ENCODE peak calls at places on chromosome 21, in seven cellular contexts. V is upper lobe of right lung; Q is CD8-positive, alpha-beta T cell; K is pancreas; D is fibroblast of lung; W is colonic mucosa; E is uterus. S is an unnamed sample. For H3K27me3, the result is how much of the 10 kb centered on the place peaks cover.

GRCh38 chr21:25837545-25838263 is 102.9 kb downstream of the GABPA start:
- DNase-seq in K (no peak), V (no peak), W (no peak), E (no peak), D (peak), Q (no peak), S (no peak)

GRCh38 chr21:39518055-39518844 is 66.5 kb downstream of the SH3BGR start:
- DNase-seq in D (peak), Q (peak), W (peak), E (peak), V (no peak), K (peak), S (peak)

GRCh38 chr21:28333455-28334108 is 659.1 kb downstream of the LTN1 start:
- DNase-seq in Q (no peak), K (no peak), W (no peak), D (peak), V (no peak), E (no peak), S (no peak)

GRCh38 chr21:42336065-42336464 is 14.7 kb downstream of the TFF2 start:
- DNase-seq in W (peak), Q (peak), V (no peak), E (no peak), K (no peak), D (peak), S (no peak)

GRCh38 chr21:17570773-17571172 is 41.9 kb downstream of the BTG3 start:
- DNase-seq in W (no peak), E (no peak), D (no peak), K (no peak), Q (no peak), V (no peak), S (no peak)

GRCh38 chr21:42939581-42940413 is 14.4 kb upstream of the ERVH48-1 start:
- DNase-seq in Q (no peak), V (peak), K (peak), W (peak), D (peak), E (peak), S (no peak)

GRCh38 chr21:43353282-43354010 is 73.5 kb downstream of the SIK1 start:
- DNase-seq in D (no peak), E (no peak), V (no peak), W (no peak), K (no peak), Q (no peak), S (no peak)

GRCh38 chr21:26925636-26926035 is 41.3 kb downstream of the ADAMTS5 start:
- DNase-seq in E (no peak), W (no peak), K (no peak), D (no peak), V (no peak), Q (no peak), S (no peak)

GRCh38 chr21:41466024-41466820 is 40.2 kb downstream of the MX1 start:
- DNase-seq in D (peak), V (no peak), Q (no peak), W (no peak), K (no peak), E (no peak), S (no peak)

GRCh38 chr21:40177979-40178378 is 310.7 kb downstream of the PCP4 start:
- DNase-seq in D (no peak), W (no peak), E (no peak), K (no peak), V (no peak), Q (no peak), S (no peak)

GRCh38 chr21:42496839-42497202 is 797 bp upstream of the RSPH1 start:
- DNase-seq in W (peak), Q (no peak), V (no peak), D (no peak), E (peak), K (no peak), S (no peak)

GRCh38 chr21:35622612-35623011 is 437.7 kb downstream of the SETD4 start:
- DNase-seq in Q (no peak), E (no peak), W (no peak), D (no peak), K (no peak), V (no peak), S (no peak)

GRCh38 chr21:35628331-35628730 is 432.0 kb downstream of the SETD4 start:
- DNase-seq in Q (no peak), D (no peak), E (no peak), W (no peak), K (no peak), V (no peak), S (no peak)

GRCh38 chr21:35624896-35625295 is 435.4 kb downstream of the SETD4 start:
- DNase-seq in K (no peak), W (no peak), E (no peak), V (no peak), Q (no peak), D (no peak), S (no peak)

GRCh38 chr21:35632711-35633110 is 427.6 kb downstream of the SETD4 start:
- DNase-seq in Q (no peak), D (no peak), V (no peak), E (no peak), K (no peak), W (no peak), S (no peak)

GRCh38 chr21:35627462-35627861 is 432.9 kb downstream of the SETD4 start:
- DNase-seq in K (no peak), V (no peak), W (no peak), D (no peak), E (no peak), Q (no peak), S (no peak)
- H3K27me3 ChIP-seq in K (under half), V (under half), W (under half), D (under half), E (under half), Q (under half), S (under half)

GRCh38 chr21:44927587-44928461 is 7.1 kb upstream of the ITGB2 start:
- DNase-seq in E (no peak), D (peak), V (peak), W (peak), Q (peak), K (no peak), S (peak)
- H3K27me3 ChIP-seq in E (under half), D (under half), V (under half), W (under half), Q (under half), K (under half), S (under half)

GRCh38 chr21:36713746-36714145 is 14.8 kb downstream of the SIM2 start:
- DNase-seq in W (no peak), Q (no peak), V (no peak), E (no peak), K (no peak), D (no peak), S (no peak)
- H3K27me3 ChIP-seq in W (under half), Q (under half), V (half or more), E (half or more), K (under half), D (half or more), S (under half)

GRCh38 chr21:14270631-14271030 is 54.7 kb downstream of the RBM11 start:
- DNase-seq in Q (no peak), K (no peak), V (no peak), D (no peak), E (no peak), W (peak), S (no peak)

GRCh38 chr21:14275806-14276205 is 59.8 kb downstream of the RBM11 start:
- DNase-seq in K (no peak), V (no peak), D (no peak), W (no peak), Q (no peak), E (no peak), S (no peak)

GRCh38 chr21:14273736-14274538 is 58.0 kb downstream of the RBM11 start:
- DNase-seq in V (peak), Q (no peak), D (no peak), K (peak), W (peak), E (no peak), S (no peak)

GRCh38 chr21:14267071-14267470 is 51.1 kb downstream of the RBM11 start:
- DNase-seq in E (no peak), V (no peak), W (no peak), Q (no peak), D (no peak), K (no peak), S (no peak)

GRCh38 chr21:14271053-14271452 is 55.1 kb downstream of the RBM11 start:
- DNase-seq in D (no peak), Q (no peak), K (no peak), V (no peak), E (no peak), W (no peak), S (no peak)
- H3K27me3 ChIP-seq in D (under half), Q (under half), K (under half), V (under half), E (under half), W (under half), S (under half)

GRCh38 chr21:33033094-33033951 is 7.6 kb downstream of the OLIG2 start:
- DNase-seq in D (no peak), E (no peak), Q (no peak), K (no peak), V (no peak), W (no peak), S (no peak)

GRCh38 chr21:33031152-33031551 is 5.4 kb downstream of the OLIG2 start:
- DNase-seq in E (no peak), D (no peak), K (no peak), V (no peak), Q (no peak), W (no peak), S (no peak)

GRCh38 chr21:33033961-33034413 is 8.3 kb downstream of the OLIG2 start:
- DNase-seq in D (no peak), V (no peak), Q (no peak), W (no peak), K (no peak), E (no peak), S (no peak)

GRCh38 chr21:33031562-33031961 is 5.8 kb downstream of the OLIG2 start:
- DNase-seq in Q (no peak), D (no peak), K (no peak), V (no peak), E (no peak), W (no peak), S (no peak)

GRCh38 chr21:33032434-33033047 is 6.8 kb downstream of the OLIG2 start:
- DNase-seq in K (no peak), D (no peak), E (no peak), W (no peak), V (no peak), Q (no peak), S (no peak)
- H3K27me3 ChIP-seq in K (under half), D (half or more), E (under half), W (half or more), V (half or more), Q (under half), S (under half)

GRCh38 chr21:44695641-44696040 is 1.3 kb upstream of the KRTAP10-12 start:
- DNase-seq in Q (no peak), K (no peak), D (no peak), W (no peak), E (no peak), V (no peak), S (no peak)
- H3K27me3 ChIP-seq in Q (under half), K (under half), D (under half), W (under half), E (under half), V (under half), S (under half)

DNA sequence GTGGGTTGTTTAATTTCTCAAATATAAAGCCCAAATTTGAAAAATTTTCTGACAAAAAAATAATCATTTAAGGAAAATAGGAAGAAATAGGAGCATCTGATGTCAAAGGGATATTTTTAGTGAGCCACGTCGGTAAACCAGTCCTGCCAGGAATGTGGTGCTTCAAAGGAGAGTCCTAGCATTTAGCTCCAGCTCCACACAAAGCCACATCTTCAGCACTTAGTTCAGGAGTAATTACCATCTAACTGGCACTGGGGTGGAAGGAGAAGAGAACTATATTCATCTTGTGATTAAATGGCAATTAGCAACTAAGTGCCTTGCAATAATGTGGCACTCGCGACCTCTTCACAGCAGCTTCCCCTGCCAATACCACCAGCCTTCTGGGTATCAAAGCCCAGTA is 409.2 kb downstream of the SETD4 start:
- DNase-seq in V (no peak), W (no peak), K (no peak), Q (no peak), E (no peak), D (no peak), S (no peak)
- H3K27me3 ChIP-seq in V (under half), W (under half), K (under half), Q (under half), E (under half), D (under half), S (under half)

GRCh38 chr21:36692844-36693143 is 6.1 kb upstream of the SIM2 start:
- DNase-seq in Q (no peak), K (no peak), V (no peak), E (no peak), W (no peak), D (no peak), S (no peak)

GRCh38 chr21:36690637-36691538 is 8.0 kb upstream of the SIM2 start:
- DNase-seq in Q (no peak), E (no peak), D (no peak), K (no peak), W (no peak), V (no peak), S (no peak)

GRCh38 chr21:36693144-36694040 is 5.5 kb upstream of the SIM2 start:
- DNase-seq in K (no peak), D (no peak), Q (no peak), V (no peak), E (no peak), W (no peak), S (no peak)

GRCh38 chr21:36692125-36692843 is 6.6 kb upstream of the SIM2 start:
- DNase-seq in K (no peak), D (no peak), W (no peak), V (no peak), E (no peak), Q (no peak), S (no peak)

DNA sequence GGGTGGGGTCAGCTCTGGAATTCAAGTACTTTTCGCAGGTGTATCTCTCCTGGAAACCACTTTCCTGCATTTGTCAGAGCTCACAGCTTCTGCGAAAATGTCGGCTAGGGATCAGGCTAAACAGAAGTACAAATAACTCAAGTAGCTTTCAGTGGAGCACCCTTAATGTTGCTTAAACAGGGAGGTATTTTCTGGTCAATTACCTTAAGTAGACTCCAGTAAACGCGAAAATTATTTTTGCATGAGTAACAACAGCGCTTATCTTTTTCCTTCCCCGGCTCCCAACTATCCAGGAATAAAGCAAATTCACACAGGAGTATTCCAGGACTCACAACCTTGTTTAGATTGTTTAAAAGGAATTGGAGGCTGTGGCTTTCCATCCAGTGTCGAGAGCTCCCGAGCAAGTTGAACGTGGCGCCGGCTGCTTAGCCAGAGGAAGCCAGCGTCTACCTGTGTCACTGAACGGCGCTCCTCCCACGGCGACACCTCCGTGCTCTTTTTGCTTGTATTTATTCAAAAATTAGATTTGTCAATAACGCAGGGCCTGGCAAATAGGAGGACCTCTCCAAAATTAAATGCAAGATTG is 7.3 kb upstream of the SIM2 start:
- DNase-seq in K (no peak), W (no peak), E (no peak), D (no peak), V (no peak), Q (no peak), S (no peak)
- H3K27me3 ChIP-seq in K (under half), W (half or more), E (half or more), D (half or more), V (half or more), Q (under half), S (under half)